ENCODE peak calls at places on chromosomes 4 and X, in four cellular contexts. One of them, this sample, is unnamed.

GRCh38 chrX:41137589-41137988 is 52.3 kb downstream of the USP9X start:
- DNase-seq in K562: no peak
- DNase-seq in HepG2: no peak
- DNase-seq in A549: no peak
- DNase-seq in this sample: peak; percentile 19

GRCh38 chr4:77586953-77587383 is 18.7 kb upstream of the CXCL13 start:
- DNase-seq in A549: no peak
- DNase-seq in HepG2: no peak
- DNase-seq in K562: no peak
- DNase-seq in this sample: no peak

GRCh38 chr4:36709986-36710385 is 428.6 kb downstream of the DTHD1 start:
- DNase-seq in K562: no peak
- DNase-seq in HepG2: no peak
- DNase-seq in A549: no peak
- DNase-seq in this sample: no peak

GRCh38 chr4:6386091-6386490 is 86.3 kb downstream of the PPP2R2C start:
- DNase-seq in A549: no peak
- DNase-seq in K562: no peak
- DNase-seq in HepG2: no peak
- DNase-seq in this sample: no peak

GRCh38 chrX:124194209-124194608 is 138.3 kb upstream of the TEX13D start:
- DNase-seq in K562: no peak
- DNase-seq in A549: no peak
- DNase-seq in HepG2: no peak
- DNase-seq in this sample: no peak

GRCh38 chr4:41476310-41476709 is 61.6 kb upstream of the LIMCH1 start:
- DNase-seq in HepG2: no peak
- DNase-seq in K562: no peak
- DNase-seq in A549: no peak
- DNase-seq in this sample: no peak

GRCh38 chrX:12403474-12404082 is 265.3 kb downstream of the FRMPD4 start:
- DNase-seq in A549: no peak
- DNase-seq in K562: no peak
- DNase-seq in HepG2: no peak
- DNase-seq in this sample: peak; percentile 26

GRCh38 chr4:85406185-85406584 is 68.8 kb upstream of the ARHGAP24 start:
- DNase-seq in K562: no peak
- DNase-seq in A549: no peak
- DNase-seq in HepG2: no peak
- DNase-seq in this sample: no peak

GRCh38 chr4:147843162-147843561 is 111.3 kb downstream of the ARHGAP10 start:
- DNase-seq in HepG2: peak; percentile 16
- DNase-seq in K562: peak; percentile 51
- DNase-seq in A549: peak; percentile 27
- DNase-seq in this sample: no peak

GRCh38 chrX:634306-634958 is 3.8 kb downstream of the SHOX start:
- DNase-seq in A549: no peak
- DNase-seq in K562: no peak
- DNase-seq in HepG2: no peak
- DNase-seq in this sample: no peak

GRCh38 chrX:55716937-55717336 is 612 bp upstream of the RRAGB start:
- DNase-seq in K562: no peak
- DNase-seq in HepG2: no peak
- DNase-seq in A549: no peak
- DNase-seq in this sample: no peak

GRCh38 chr4:169268951-169269781 is 1.6 kb downstream of the SH3RF1 start:
- DNase-seq in K562: no peak
- DNase-seq in A549: no peak
- DNase-seq in HepG2: peak; percentile 75
- DNase-seq in this sample: peak; percentile 87

GRCh38 chr4:90442619-90443018 is 315.4 kb downstream of the CCSER1 start:
- DNase-seq in HepG2: no peak
- DNase-seq in A549: no peak
- DNase-seq in K562: no peak
- DNase-seq in this sample: no peak

GRCh38 chrX:75155454-75155829 is 641 bp downstream of the ABCB7 start:
- DNase-seq in A549: no peak
- DNase-seq in K562: peak; percentile 12
- DNase-seq in HepG2: no peak
- DNase-seq in this sample: peak; percentile 4

GRCh38 chrX:40570346-40571093 is 10.2 kb upstream of the ATP6AP2 start:
- DNase-seq in HepG2: no peak
- DNase-seq in K562: no peak
- DNase-seq in A549: no peak
- DNase-seq in this sample: no peak

GRCh38 chrX:72314881-72315280 is 9.2 kb upstream of the CITED1 start:
- DNase-seq in A549: no peak
- DNase-seq in HepG2: no peak
- DNase-seq in K562: no peak
- DNase-seq in this sample: no peak

GRCh38 chr4:128847074-128847724 is 37.7 kb downstream of the JADE1 start:
- DNase-seq in K562: no peak
- DNase-seq in A549: no peak
- DNase-seq in HepG2: no peak
- DNase-seq in this sample: peak; percentile 36

GRCh38 chrX:71623105-71623450 is 4.8 kb upstream of the CXCR3 start:
- DNase-seq in HepG2: no peak
- DNase-seq in K562: no peak
- DNase-seq in A549: no peak
- DNase-seq in this sample: no peak

GRCh38 chr4:185469539-185470154 is 1.9 kb downstream of the CCDC110 start:
- DNase-seq in A549: no peak
- DNase-seq in K562: no peak
- DNase-seq in HepG2: no peak
- DNase-seq in this sample: no peak

GRCh38 chr4:68076194-68076593 is 53.5 kb downstream of the TMPRSS11F start:
- DNase-seq in HepG2: no peak
- DNase-seq in A549: no peak
- DNase-seq in K562: no peak
- DNase-seq in this sample: no peak

DNA sequence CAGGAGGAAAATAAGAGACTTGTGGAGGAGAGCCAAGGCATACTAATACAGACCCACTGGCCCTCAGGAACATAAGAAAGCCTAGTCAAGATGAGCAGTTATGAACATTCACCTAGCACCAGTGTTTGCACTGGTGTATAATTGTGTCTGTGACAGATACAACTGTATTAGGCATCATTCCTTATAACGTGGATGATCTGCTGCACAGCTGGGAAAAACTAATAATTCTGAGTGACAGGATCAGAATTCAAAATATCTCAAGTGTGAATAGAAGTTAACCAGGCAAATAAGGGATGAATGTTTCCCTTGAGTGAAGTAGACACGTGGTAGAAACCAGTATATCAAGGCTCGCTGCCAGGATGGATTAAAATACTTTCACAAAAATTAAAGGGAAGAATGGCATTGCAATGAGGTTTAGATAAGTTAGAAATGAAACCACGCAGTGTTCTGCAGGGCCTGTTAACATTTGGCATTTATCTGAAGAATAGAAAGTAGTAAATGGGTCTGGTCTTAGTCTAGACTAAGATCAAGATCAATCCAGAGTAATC is 325.9 kb downstream of the EPHA5 start:
- DNase-seq in K562: no peak
- DNase-seq in A549: no peak
- DNase-seq in HepG2: no peak
- DNase-seq in this sample: no peak
- H3K4me1 ChIP-seq in K562: no peaks in the 10 kb centered on the region
- H3K4me1 ChIP-seq in A549: no peaks in the 10 kb centered on the region
- H3K4me1 ChIP-seq in HepG2: no peaks in the 10 kb centered on the region
- H3K4me1 ChIP-seq in this sample: no peaks in the 10 kb centered on the region

GRCh38 chrX:134693644-134694043 is 35.4 kb upstream of the PLAC1 start:
- DNase-seq in K562: no peak
- DNase-seq in A549: no peak
- DNase-seq in HepG2: no peak
- DNase-seq in this sample: no peak

GRCh38 chrX:134694333-134694925 is 36.2 kb upstream of the PLAC1 start:
- DNase-seq in K562: no peak
- DNase-seq in HepG2: no peak
- DNase-seq in A549: no peak
- DNase-seq in this sample: no peak

GRCh38 chrX:134691453-134691852 is 33.2 kb upstream of the PLAC1 start:
- DNase-seq in K562: no peak
- DNase-seq in A549: no peak
- DNase-seq in HepG2: no peak
- DNase-seq in this sample: no peak

GRCh38 chrX:134692233-134692632 is 34.0 kb upstream of the PLAC1 start:
- DNase-seq in A549: no peak
- DNase-seq in K562: no peak
- DNase-seq in HepG2: no peak
- DNase-seq in this sample: no peak

DNA sequence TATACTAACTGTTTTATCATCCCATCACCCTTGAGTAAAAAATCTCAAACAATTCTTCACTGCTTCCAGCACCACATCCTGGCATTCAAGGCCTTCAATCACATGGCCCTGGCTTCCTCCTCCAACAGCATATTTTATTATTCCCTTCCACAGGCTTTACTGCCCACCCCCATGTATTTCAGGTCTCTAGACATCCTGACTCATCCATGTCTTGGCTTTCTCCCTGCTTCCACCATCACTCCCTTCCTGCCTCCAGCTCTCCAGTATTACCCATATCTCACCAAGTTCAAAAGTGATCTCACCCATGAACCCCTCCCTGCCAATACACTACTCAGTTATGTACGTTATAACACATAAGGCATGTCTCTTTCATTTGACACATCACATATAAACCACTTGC is 34.7 kb upstream of the PLAC1 start:
- DNase-seq in HepG2: no peak
- DNase-seq in K562: no peak
- DNase-seq in A549: no peak
- DNase-seq in this sample: peak; percentile 78
- TF ChIP-seq MAZ in HepG2: no peak
- TF ChIP-seq MAZ in K562: no peak
- TF ChIP-seq MAZ in A549: no peak
- TF ChIP-seq MAZ in this sample: no peak

GRCh38 chr4:138236035-138236434 is 6.1 kb downstream of the SLC7A11 start:
- DNase-seq in A549: no peak
- DNase-seq in HepG2: no peak
- DNase-seq in K562: no peak
- DNase-seq in this sample: peak; percentile 60
- TF ChIP-seq RFX5 in A549: no peak
- TF ChIP-seq RFX5 in HepG2: no peak
- TF ChIP-seq RFX5 in K562: no peak
- TF ChIP-seq RFX5 in this sample: no peak

GRCh38 chr4:10111067-10111801 is 5.4 kb downstream of the WDR1 start:
- DNase-seq in HepG2: no peak
- DNase-seq in A549: no peak
- DNase-seq in K562: no peak
- DNase-seq in this sample: no peak
- H3K4me1 ChIP-seq in HepG2: peaks cover 94% of the 10 kb centered on the region
- H3K4me1 ChIP-seq in A549: peaks cover 48% of the 10 kb centered on the region
- H3K4me1 ChIP-seq in K562: peaks cover 46% of the 10 kb centered on the region
- H3K4me1 ChIP-seq in this sample: peaks cover 62% of the 10 kb centered on the region

DNA sequence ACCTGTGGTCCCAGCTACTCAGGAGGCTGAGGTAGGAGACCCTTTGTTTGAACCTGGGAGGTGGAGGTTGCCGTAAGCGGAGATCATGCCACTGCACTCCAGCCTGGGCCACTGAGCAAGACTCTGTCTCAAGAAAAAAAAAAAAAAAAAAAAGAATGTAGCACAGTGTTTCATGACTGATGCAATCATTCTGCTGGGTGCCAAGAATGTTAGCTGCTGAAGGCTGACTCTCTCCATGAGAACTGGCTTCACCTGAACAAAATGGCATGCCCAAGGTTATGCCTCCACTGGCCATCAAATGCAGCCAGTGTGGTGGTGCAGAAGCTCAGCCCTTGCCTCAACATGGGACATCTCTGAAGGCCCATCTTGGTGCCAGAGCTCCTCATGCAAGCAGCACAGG is 412.1 kb downstream of the ADAM29 start:
- DNase-seq in K562: no peak
- DNase-seq in HepG2: no peak
- DNase-seq in A549: no peak
- DNase-seq in this sample: peak; percentile 50
- TF ChIP-seq MAZ in K562: no peak
- TF ChIP-seq MAZ in HepG2: no peak
- TF ChIP-seq MAZ in A549: no peak
- TF ChIP-seq MAZ in this sample: no peak

GRCh38 chr4:2646386-2647149 is 109.6 kb downstream of the TNIP2 start:
- DNase-seq in A549: no peak
- DNase-seq in K562: no peak
- DNase-seq in HepG2: no peak
- DNase-seq in this sample: no peak
- TF ChIP-seq RFX5 in A549: no peak
- TF ChIP-seq RFX5 in K562: no peak
- TF ChIP-seq RFX5 in HepG2: no peak
- TF ChIP-seq RFX5 in this sample: no peak

GRCh38 chr4:158869761-158870160 is 100.9 kb downstream of the FNIP2 start:
- DNase-seq in A549: no peak
- DNase-seq in HepG2: no peak
- DNase-seq in K562: no peak
- DNase-seq in this sample: no peak

GRCh38 chr4:158869001-158869400 is 100.2 kb downstream of the FNIP2 start:
- DNase-seq in A549: no peak
- DNase-seq in HepG2: no peak
- DNase-seq in K562: no peak
- DNase-seq in this sample: no peak

GRCh38 chr4:158873795-158874359 is 105.1 kb downstream of the FNIP2 start:
- DNase-seq in A549: peak; percentile 17
- DNase-seq in K562: no peak
- DNase-seq in HepG2: peak; percentile 5
- DNase-seq in this sample: peak; percentile 96

GRCh38 chr4:158871050-158871724 is 102.4 kb downstream of the FNIP2 start:
- DNase-seq in A549: no peak
- DNase-seq in K562: no peak
- DNase-seq in HepG2: no peak
- DNase-seq in this sample: no peak

DNA sequence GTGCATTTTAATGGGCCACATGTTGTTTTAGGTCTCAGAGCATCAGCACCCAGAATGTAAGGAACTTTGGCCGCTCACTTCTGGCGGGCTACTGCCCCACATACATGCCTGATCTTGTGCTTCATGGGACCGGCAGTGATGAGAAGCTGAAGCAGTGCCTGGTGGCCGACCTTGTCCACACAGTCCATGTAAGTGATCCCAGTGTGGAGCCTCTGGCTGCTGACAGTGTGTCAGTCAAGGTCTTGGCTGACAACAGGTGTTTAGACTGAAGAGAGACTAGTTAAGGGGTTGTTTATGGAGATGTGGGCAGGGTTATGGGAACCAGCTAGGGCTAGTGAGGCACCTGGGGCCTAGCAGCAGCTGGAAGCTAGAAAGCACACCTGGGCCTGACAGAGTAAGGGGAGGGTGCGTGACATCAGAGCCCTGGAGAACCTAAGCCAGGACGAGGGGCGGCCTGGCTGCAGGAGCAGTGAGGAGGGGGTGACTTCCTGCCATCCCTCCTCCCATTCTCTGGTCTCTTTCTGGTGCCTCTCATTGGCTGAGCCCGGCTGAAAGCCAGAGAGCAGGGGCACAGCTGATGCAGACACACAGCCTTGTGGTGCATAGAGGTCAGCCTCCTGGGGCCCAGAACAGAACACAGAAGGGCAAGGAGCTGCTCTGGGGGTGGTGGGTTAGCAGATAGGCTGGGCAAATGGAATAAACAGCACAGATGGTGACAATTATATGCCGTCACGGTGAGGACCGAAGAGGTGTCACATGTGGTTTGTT is 101.6 kb downstream of the FNIP2 start:
- DNase-seq in HepG2: no peak
- DNase-seq in K562: no peak
- DNase-seq in A549: no peak
- DNase-seq in this sample: no peak
- H3K4me1 ChIP-seq in HepG2: no peaks in the 10 kb centered on the region
- H3K4me1 ChIP-seq in K562: no peaks in the 10 kb centered on the region
- H3K4me1 ChIP-seq in A549: peaks cover 27% of the 10 kb centered on the region
- H3K4me1 ChIP-seq in this sample: peaks cover 10% of the 10 kb centered on the region

This sample was measured in IMR-90.